ENCODE peak calls at places on chromosomes 3 and 15, in eight cellular contexts. F is cardiac fibroblast; Y is AG09309; D is ascending aorta; X is MM.1S; V is astrocyte; T is tibial nerve; L is CD8-positive, alpha-beta T cell. A is an unnamed sample.

GRCh38 chr3:35649405-35649804 is 10.1 kb downstream of the ARPP21 start:
- DNase-seq in F (no peak), Y (no peak), D (no peak), X (no peak), V (no peak), T (no peak), L (no peak), A (no peak)

GRCh38 chr3:23359116-23359515 is 156.0 kb downstream of the UBE2E2 start:
- DNase-seq in F (no peak), Y (no peak), D (no peak), X (no peak), V (no peak), T (no peak), L (no peak), A (no peak)

GRCh38 chr15:86125775-86126174 is 46.1 kb downstream of the AGBL1 start:
- DNase-seq in F (no peak), Y (no peak), D (no peak), X (no peak), V (no peak), T (no peak), L (no peak), A (no peak)

GRCh38 chr3:100226712-100227429 is 33.9 kb upstream of the TBC1D23 start:
- DNase-seq in F (peak), Y (no peak), D (no peak), X (no peak), V (peak), T (no peak), L (no peak), A (no peak)

GRCh38 chr3:127425505-127426443 is 137.9 kb upstream of the PRR20G start:
- DNase-seq in F (no peak), Y (no peak), D (peak), X (no peak), V (no peak), T (no peak), L (no peak), A (no peak)

GRCh38 chr3:149507491-149508324 is 33.2 kb downstream of the TM4SF4 start:
- DNase-seq in F (peak), Y (peak), D (peak), X (no peak), V (peak), T (no peak), L (no peak), A (peak)

GRCh38 chr3:111284485-111285187 is 213.0 kb downstream of the NECTIN3 start:
- DNase-seq in F (no peak), Y (no peak), D (no peak), X (no peak), V (no peak), T (no peak), L (no peak), A (no peak)

GRCh38 chr15:91992940-91993339 is 139.4 kb downstream of the SLCO3A1 start:
- DNase-seq in F (no peak), Y (no peak), D (no peak), X (no peak), V (no peak), T (no peak), L (no peak), A (no peak)

GRCh38 chr3:84039091-84039490 is 919.7 kb upstream of the CADM2 start:
- DNase-seq in F (no peak), Y (no peak), D (no peak), X (no peak), V (no peak), T (no peak), L (no peak), A (no peak)

GRCh38 chr15:40238927-40239591 is at the start of gene PAK6:
- DNase-seq in F (peak), Y (no peak), D (no peak), X (no peak), V (peak), T (no peak), L (no peak), A (peak)

GRCh38 chr15:78209646-78210348 is 24.6 kb downstream of the ACSBG1 start:
- DNase-seq in F (no peak), Y (no peak), D (peak), X (no peak), V (no peak), T (no peak), L (no peak), A (peak)

GRCh38 chr3:138205527-138205926 is 18.4 kb downstream of the ARMC8 start:
- DNase-seq in F (no peak), Y (no peak), D (no peak), X (no peak), V (no peak), T (no peak), L (no peak), A (no peak)

GRCh38 chr3:179663093-179663492 is 10.3 kb downstream of the USP13 start:
- DNase-seq in F (no peak), Y (no peak), D (no peak), X (no peak), V (no peak), T (no peak), L (no peak), A (no peak)

GRCh38 chr3:179670311-179670710 is 17.5 kb downstream of the USP13 start:
- DNase-seq in F (no peak), Y (no peak), D (no peak), X (no peak), V (no peak), T (no peak), L (no peak), A (no peak)

GRCh38 chr3:179666030-179666429 is 13.2 kb downstream of the USP13 start:
- DNase-seq in F (no peak), Y (no peak), D (no peak), X (no peak), V (no peak), T (no peak), L (no peak), A (no peak)

GRCh38 chr3:179668429-179668828 is 15.6 kb downstream of the USP13 start:
- DNase-seq in F (no peak), Y (no peak), D (no peak), X (no peak), V (no peak), T (no peak), L (no peak), A (no peak)

GRCh38 chr3:179666436-179667035 is 13.7 kb downstream of the USP13 start:
- DNase-seq in F (no peak), Y (no peak), D (no peak), X (no peak), V (peak), T (no peak), L (no peak), A (peak)
- TF ChIP-seq CTCF in F (no peak), Y (no peak), D (no peak), X (no peak), V (no peak), T (no peak), L (no peak), A (no peak)

GRCh38 chr3:73605861-73606260 is 18.9 kb downstream of the PDZRN3 start:
- DNase-seq in F (no peak), Y (no peak), D (no peak), X (no peak), V (no peak), T (no peak), L (no peak), A (no peak)

GRCh38 chr3:73602171-73602570 is 22.6 kb downstream of the PDZRN3 start:
- DNase-seq in F (peak), Y (peak), D (no peak), X (no peak), V (peak), T (no peak), L (no peak), A (no peak)

GRCh38 chr3:73604491-73604890 is 20.2 kb downstream of the PDZRN3 start:
- DNase-seq in F (no peak), Y (no peak), D (no peak), X (no peak), V (peak), T (no peak), L (no peak), A (no peak)

GRCh38 chr3:73605388-73605787 is 19.4 kb downstream of the PDZRN3 start:
- DNase-seq in F (peak), Y (peak), D (no peak), X (no peak), V (peak), T (no peak), L (no peak), A (no peak)

GRCh38 chr3:73603771-73604171 is 21.0 kb downstream of the PDZRN3 start:
- DNase-seq in F (peak), Y (no peak), D (no peak), X (no peak), V (peak), T (no peak), L (no peak), A (no peak)
- H3K4me3 ChIP-seq in F (no peak), Y (no peak), D (no peak), X (no peak), V (no peak), T (no peak), L (no peak), A (no peak)

GRCh38 chr3:114218578-114219185 is 18.7 kb downstream of the ZNF80 start:
- DNase-seq in F (no peak), Y (no peak), D (no peak), X (no peak), V (no peak), T (no peak), L (peak), A (no peak)
- TF ChIP-seq CTCF in F (no peak), Y (no peak), D (no peak), X (no peak), V (no peak), T (no peak), L (no peak), A (no peak)

GRCh38 chr3:128617270-128617556 is 33.4 kb downstream of the RPN1 start:
- DNase-seq in F (no peak), Y (no peak), D (no peak), X (no peak), V (no peak), T (no peak), L (no peak), A (no peak)
- H3K4me3 ChIP-seq in F (no peak), Y (peak), D (peak), X (peak), V (peak), T (peak), L (peak), A (no peak)

GRCh38 chr3:6994081-6994668 is 133.3 kb downstream of the GRM7 start:
- DNase-seq in F (peak), Y (no peak), D (no peak), X (no peak), V (peak), T (no peak), L (no peak), A (no peak)
- TF ChIP-seq CTCF in F (no peak), Y (no peak), D (no peak), X (no peak), V (no peak), T (no peak), L (no peak), A (no peak)